ENCODE peak calls at places on chromosome 17, in five cellular contexts. I is psoas muscle, A is OCI-LY7, K is IMR-90, O is dorsolateral prefrontal cortex. D is an unnamed sample.
A peak's percentile ranks its signal among the peaks of the same experiment; 100 is the strongest.

GRCh38 chr17:31068291-31068690 is 26.5 kb upstream of the NF1 start:
- DNase-seq in A (peak; percentile 71), I (no peak), O (peak; percentile 44), K (peak; percentile 41), D (no peak)

GRCh38 chr17:47850692-47851573 is at the start of gene SP6:
- DNase-seq in I (peak; percentile 61), A (no peak), O (no peak), K (peak; percentile 51), D (peak; percentile 35)

GRCh38 chr17:64289652-64290051 is 26.6 kb upstream of the TEX2 start:
- DNase-seq in A (no peak), I (no peak), O (no peak), K (no peak), D (no peak)

GRCh38 chr17:60392845-60393702 is 1.1 kb upstream of the USP32 start:
- DNase-seq in A (peak; percentile 19), K (peak; percentile 60), O (no peak), I (peak; percentile 23), D (no peak)

GRCh38 chr17:2054262-2054739 is 602 bp upstream of the HIC1 start:
- DNase-seq in O (peak; percentile 27), I (no peak), A (no peak), K (peak; percentile 55), D (no peak)

GRCh38 chr17:21524211-21524591 is 148.0 kb downstream of the KCNJ12 start:
- DNase-seq in O (no peak), A (no peak), K (peak; percentile 81), I (peak; percentile 37), D (no peak)

GRCh38 chr17:75516255-75516618 is at the start of gene TSEN54:
- DNase-seq in O (peak; percentile 93), I (peak; percentile 95), A (peak; percentile 96), K (peak; percentile 79), D (peak; percentile 97)

GRCh38 chr17:8912060-8912981 is 44.8 kb upstream of the PIK3R6 start:
- DNase-seq in K (no peak), O (no peak), I (no peak), A (no peak), D (no peak)

GRCh38 chr17:32927724-32928526 is at the start of gene TMEM98:
- DNase-seq in O (peak; percentile 24), I (peak; percentile 37), K (peak; percentile 12), A (no peak), D (peak; percentile 20)

GRCh38 chr17:68794636-68795503 is 160.3 kb downstream of the ABCA8 start:
- DNase-seq in O (peak; percentile 86), I (no peak), A (peak; percentile 35), K (peak; percentile 60), D (peak; percentile 55)

GRCh38 chr17:21016826-21017225 is 26.0 kb downstream of the USP22 start:
- DNase-seq in K (no peak), A (no peak), I (no peak), O (no peak), D (no peak)

GRCh38 chr17:69047368-69048263 is 13.1 kb downstream of the ABCA9 start:
- DNase-seq in I (peak; percentile 45), O (no peak), A (no peak), K (peak; percentile 75), D (peak; percentile 65)

GRCh38 chr17:56291226-56291805 is 138.0 kb downstream of the ANKFN1 start:
- DNase-seq in I (no peak), O (no peak), K (peak; percentile 34), A (no peak), D (no peak)

GRCh38 chr17:44217738-44218343 is 1.6 kb downstream of the UBTF start:
- DNase-seq in A (no peak), K (no peak), I (peak; percentile 40), O (no peak), D (no peak)

GRCh38 chr17:46072998-46073397 is 73.9 kb downstream of the STH start:
- DNase-seq in K (peak; percentile 80), I (no peak), O (no peak), A (no peak), D (no peak)

GRCh38 chr17:58086953-58087352 is 3.7 kb downstream of the DYNLL2 start:
- DNase-seq in A (no peak), I (no peak), K (no peak), O (no peak), D (no peak)

GRCh38 chr17:50559674-50560184 is 786 bp upstream of the CACNA1G start:
- DNase-seq in A (no peak), O (no peak), I (peak; percentile 53), K (peak; percentile 5), D (peak; percentile 42)

GRCh38 chr17:6422654-6423241 is 12.2 kb downstream of the AIPL1 start:
- DNase-seq in I (no peak), O (no peak), A (no peak), K (no peak), D (no peak)
- H3K27ac ChIP-seq in I (no peak overlapping the region), O (no peak overlapping the region), A (no peak overlapping the region), K (no peak overlapping the region), D (no peak overlapping the region)

GRCh38 chr17:76560036-76560876 is 20.4 kb downstream of the PRCD start:
- DNase-seq in O (no peak), I (no peak), A (no peak), K (no peak), D (no peak)
- H3K4me3 ChIP-seq in O (no peak overlapping the region), I (peak overlapping the region; percentile 82), A (peak overlapping the region; percentile 77), K (no peak overlapping the region), D (peak overlapping the region; percentile 7)

DNA sequence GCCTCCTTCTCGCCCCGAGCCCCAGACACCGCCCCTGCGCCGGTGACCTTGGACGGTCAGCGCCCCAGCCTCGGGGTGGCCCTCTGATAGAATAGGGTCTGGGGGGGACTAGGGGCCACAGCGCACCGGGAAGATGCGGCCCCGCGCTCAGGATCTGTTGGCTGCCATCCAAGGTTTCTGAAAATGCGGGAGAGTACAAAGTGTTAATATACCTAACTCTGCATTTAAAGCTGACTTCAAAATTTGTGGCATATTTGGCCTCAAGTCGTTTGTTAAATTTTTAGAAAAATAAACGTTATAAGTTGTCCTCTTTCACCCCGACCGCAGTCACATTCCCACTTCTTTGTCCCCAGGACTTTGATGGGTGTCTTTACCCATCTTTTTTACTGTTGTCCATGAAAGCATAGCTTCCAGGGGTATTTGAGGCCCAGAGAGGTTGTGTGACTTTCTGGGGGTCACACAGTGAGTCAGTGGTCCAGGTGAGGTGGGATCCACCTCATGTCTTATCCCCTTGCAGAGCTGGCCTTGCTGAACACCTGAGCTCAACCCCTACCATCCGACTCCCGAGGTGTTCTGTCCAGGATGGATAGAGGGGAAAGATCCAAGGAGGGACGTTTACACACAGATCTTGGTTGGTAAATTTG is 796 bp downstream of the NT5M start:
- DNase-seq in A (no peak), I (no peak), O (no peak), K (no peak), D (no peak)
- H3K27ac ChIP-seq in A (peak overlapping the region; percentile 77), I (peak overlapping the region; percentile 70), O (peak overlapping the region; percentile 35), K (no peak overlapping the region), D (peak overlapping the region; percentile 79)

DNA sequence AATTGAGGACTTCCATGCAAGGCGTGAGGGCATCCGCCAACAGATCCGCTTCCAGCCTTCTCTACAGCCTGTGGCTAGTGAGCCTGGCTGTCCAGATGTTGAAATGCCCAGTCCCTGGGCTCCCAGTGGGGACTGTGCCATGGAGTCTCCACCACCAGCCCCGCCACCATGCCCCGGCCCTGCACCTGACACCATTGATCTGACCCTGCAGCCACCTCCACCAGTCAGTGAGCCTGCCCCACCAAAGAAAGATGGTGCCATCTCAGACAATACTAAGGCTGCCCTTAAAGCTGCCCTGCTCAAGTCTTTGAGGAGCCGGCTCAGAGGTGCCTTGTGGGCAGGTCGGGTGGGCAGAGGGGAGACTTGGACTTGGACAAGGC is 3.1 kb downstream of the MAPK7 start:
- DNase-seq in A (no peak), I (no peak), O (no peak), K (no peak), D (no peak)
- H3K4me3 ChIP-seq in A (no peak overlapping the region), I (no peak overlapping the region), O (no peak overlapping the region), K (no peak overlapping the region), D (no peak overlapping the region)

GRCh38 chr17:82656266-82656665 is 8.0 kb upstream of the WDR45B start:
- DNase-seq in I (no peak), A (no peak), O (no peak), K (no peak), D (no peak)

GRCh38 chr17:82655523-82655922 is 7.3 kb upstream of the WDR45B start:
- DNase-seq in A (no peak), O (no peak), K (no peak), I (no peak), D (no peak)

GRCh38 chr17:82655038-82655479 is 6.8 kb upstream of the WDR45B start:
- DNase-seq in A (no peak), I (no peak), K (no peak), O (no peak), D (no peak)

GRCh38 chr17:82650723-82651122 is 2.5 kb upstream of the WDR45B start:
- DNase-seq in O (no peak), A (no peak), K (no peak), I (no peak), D (no peak)

GRCh38 chr17:82653651-82654528 is 5.6 kb upstream of the WDR45B start:
- DNase-seq in I (no peak), K (no peak), A (no peak), O (no peak), D (no peak)
- H3K27ac ChIP-seq in I (no peak overlapping the region), K (no peak overlapping the region), A (no peak overlapping the region), O (peak overlapping the region; percentile 14), D (peak overlapping the region; percentile 69)